ENCODE peak calls at places on chromosome 3, in four cellular contexts. K is NT2/D1, H is mesendoderm, V is GM12878. T is an unnamed sample.

GRCh38 chr3:96753124-96753523 is 61.3 kb upstream of the EPHA6 start:
- DNase-seq in K (no peak), V (no peak), H (no peak), T (no peak)

GRCh38 chr3:154971341-154971740 is 108.8 kb upstream of the MME start:
- DNase-seq in V (no peak), H (no peak), K (no peak), T (no peak)

GRCh38 chr3:145678401-145678800 is 482.6 kb downstream of the PLOD2 start:
- DNase-seq in H (peak; percentile 6), V (no peak), K (no peak), T (no peak)

GRCh38 chr3:126663750-126664149 is 8.8 kb upstream of the TXNRD3 start:
- DNase-seq in K (no peak), V (no peak), H (no peak), T (peak; percentile 24)

GRCh38 chr3:77414881-77415280 is 375.0 kb downstream of the ROBO2 start:
- DNase-seq in H (no peak), K (no peak), V (no peak), T (no peak)

GRCh38 chr3:171039674-171040073 is 13.2 kb upstream of the SLC2A2 start:
- DNase-seq in V (no peak), H (no peak), K (no peak), T (no peak)

GRCh38 chr3:168844502-168845482 is 749.1 kb upstream of the GOLIM4 start:
- DNase-seq in K (no peak), H (no peak), V (no peak), T (no peak)

GRCh38 chr3:126127452-126127851 is 43.5 kb upstream of the SLC41A3 start:
- DNase-seq in K (no peak), V (no peak), H (no peak), T (peak; percentile 35)

GRCh38 chr3:13283877-13284264 is 136.3 kb downstream of the NUP210 start:
- DNase-seq in H (no peak), V (no peak), K (no peak), T (peak; percentile 32)
- H3K27me3 ChIP-seq in H (no peaks in the 10 kb centered on the region), V (peaks cover 31% of the 10 kb centered on the region), K (peaks cover 18% of the 10 kb centered on the region), T (peaks cover 31% of the 10 kb centered on the region)

GRCh38 chr3:198088421-198088955 is 128.5 kb downstream of the LMLN start:
- DNase-seq in H (no peak), K (no peak), V (no peak), T (no peak)

GRCh38 chr3:198093082-198093679 is 133.2 kb downstream of the LMLN start:
- DNase-seq in H (no peak), V (no peak), K (no peak), T (no peak)

GRCh38 chr3:198090795-198091194 is 130.8 kb downstream of the LMLN start:
- DNase-seq in K (no peak), H (no peak), V (no peak), T (no peak)

GRCh38 chr3:198096015-198096414 is 136.0 kb downstream of the LMLN start:
- DNase-seq in K (no peak), H (no peak), V (no peak), T (no peak)

DNA sequence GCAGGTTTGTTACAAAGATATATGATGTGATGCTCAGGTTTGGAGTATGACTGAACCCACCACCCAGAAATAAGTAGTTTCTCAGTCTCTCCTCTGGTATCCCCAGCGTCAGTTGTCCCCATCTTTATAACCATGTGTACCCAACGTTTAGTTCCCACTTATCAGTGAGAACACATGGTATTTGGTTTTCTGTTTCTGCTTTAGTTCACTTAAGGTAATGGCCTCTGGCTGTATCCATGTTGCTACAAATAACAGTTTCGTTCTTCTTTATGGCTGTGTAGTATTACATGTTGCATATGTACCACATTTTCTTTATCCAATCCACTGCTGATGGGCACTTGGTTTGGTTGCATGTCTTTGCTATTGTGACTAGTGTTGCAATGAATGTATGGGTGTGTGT is 132.3 kb downstream of the LMLN start:
- DNase-seq in K (no peak), H (no peak), V (no peak), T (no peak)
- H3K27me3 ChIP-seq in K (no peaks in the 10 kb centered on the region), H (no peaks in the 10 kb centered on the region), V (peaks cover 3% of the 10 kb centered on the region), T (peaks cover 3% of the 10 kb centered on the region)

GRCh38 chr3:192444791-192445106 is 282.6 kb downstream of the FGF12 start:
- DNase-seq in K (no peak), H (no peak), V (no peak), T (no peak)
- H3K27me3 ChIP-seq in K (no peaks in the 10 kb centered on the region), H (no peaks in the 10 kb centered on the region), V (no peaks in the 10 kb centered on the region), T (peaks cover 27% of the 10 kb centered on the region)

GRCh38 chr3:67015702-67016500 is 17.8 kb downstream of the KBTBD8 start:
- DNase-seq in K (no peak), V (no peak), H (peak; percentile 94), T (no peak)
- H3K27me3 ChIP-seq in K (no peaks in the 10 kb centered on the region), V (no peaks in the 10 kb centered on the region), H (no peaks in the 10 kb centered on the region), T (no peaks in the 10 kb centered on the region)

DNA sequence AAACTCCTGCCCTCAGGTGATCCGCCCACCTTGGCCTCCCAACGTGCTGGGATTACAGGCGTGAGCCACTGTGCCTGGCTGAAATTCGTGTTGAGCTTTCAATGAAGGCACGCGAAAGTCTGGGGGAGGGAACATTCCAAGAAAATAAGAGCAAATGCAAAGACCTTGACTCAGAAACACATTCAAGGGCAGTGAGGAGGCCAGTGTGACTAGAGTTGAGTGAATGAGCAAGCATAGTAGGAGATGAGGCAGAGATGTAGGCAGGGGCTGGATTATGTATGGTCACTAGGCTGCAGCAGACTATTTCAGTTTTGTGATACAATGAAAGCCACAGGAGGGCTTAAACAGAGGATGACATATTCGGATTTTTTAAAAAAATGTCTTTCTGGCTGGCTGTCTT is 67.0 kb downstream of the SCN11A start:
- DNase-seq in H (no peak), K (no peak), V (no peak), T (no peak)
- H3K27me3 ChIP-seq in H (no peaks in the 10 kb centered on the region), K (no peaks in the 10 kb centered on the region), V (no peaks in the 10 kb centered on the region), T (no peaks in the 10 kb centered on the region)

GRCh38 chr3:124033360-124034015 is 41.6 kb upstream of the ROPN1 start:
- DNase-seq in V (no peak), H (peak; percentile 9), K (no peak), T (peak; percentile 62)

GRCh38 chr3:124034016-124034808 is 42.3 kb upstream of the ROPN1 start:
- DNase-seq in H (peak; percentile 11), V (no peak), K (no peak), T (no peak)

GRCh38 chr3:124034809-124035152 is 42.9 kb upstream of the ROPN1 start:
- DNase-seq in K (no peak), V (no peak), H (no peak), T (no peak)

GRCh38 chr3:124037332-124037731 is 45.4 kb upstream of the ROPN1 start:
- DNase-seq in V (no peak), K (no peak), H (no peak), T (no peak)

GRCh38 chr3:124035463-124036121 is 43.7 kb upstream of the ROPN1 start:
- DNase-seq in V (no peak), K (no peak), H (no peak), T (no peak)
- H3K27me3 ChIP-seq in V (peaks cover 21% of the 10 kb centered on the region), K (peaks cover 34% of the 10 kb centered on the region), H (peaks cover 10% of the 10 kb centered on the region), T (peaks cover 18% of the 10 kb centered on the region)